ENCODE peak calls at places on chromosomes 4 and X, in four cellular contexts. C is HepG2, X is K562, S is GM12878. D is an unnamed sample.

GRCh38 chrX:83819304-83819703 is 41.6 kb upstream of the CYLC1 start:
- DNase-seq in C (no peak), X (no peak), S (no peak), D (no peak)

GRCh38 chr4:3640587-3640962 is 108.4 kb upstream of the LRPAP1 start:
- DNase-seq in C (no peak), X (peak), S (no peak), D (no peak)

GRCh38 chr4:6116696-6117285 is 83.6 kb downstream of the JAKMIP1 start:
- DNase-seq in C (no peak), X (no peak), S (no peak), D (no peak)

GRCh38 chr4:51885371-51885770 is 42.4 kb downstream of the DCUN1D4 start:
- DNase-seq in C (peak), X (peak), S (no peak), D (peak)

GRCh38 chrX:40663078-40663740 is 15.8 kb upstream of the CXorf38 start:
- DNase-seq in C (no peak), X (no peak), S (no peak), D (no peak)

GRCh38 chr4:150104401-150105027 is 26.3 kb downstream of the DCLK2 start:
- DNase-seq in C (no peak), X (no peak), S (no peak), D (no peak)

GRCh38 chrX:153885968-153886903 is at the start of gene L1CAM:
- DNase-seq in C (no peak), X (peak), S (no peak), D (no peak)

GRCh38 chr4:138090145-138090917 is 151.8 kb downstream of the SLC7A11 start:
- DNase-seq in C (peak), X (peak), S (peak), D (peak)

GRCh38 chr4:22348410-22348809 is 167.5 kb downstream of the ADGRA3 start:
- DNase-seq in C (no peak), X (no peak), S (no peak), D (no peak)

GRCh38 chr4:165926307-165926706 is 53.3 kb downstream of the TLL1 start:
- DNase-seq in C (no peak), X (no peak), S (no peak), D (no peak)

GRCh38 chr4:58808817-58809216 is 1698.6 kb upstream of the IGFBP7 start:
- DNase-seq in C (no peak), X (no peak), S (no peak), D (no peak)

GRCh38 chrX:46959985-46960700 is 47.9 kb downstream of the JADE3 start:
- DNase-seq in C (no peak), X (no peak), S (no peak), D (no peak)

GRCh38 chr4:147678796-147679549 is 5.0 kb downstream of the PRMT9 start:
- DNase-seq in C (peak), X (no peak), S (no peak), D (peak)

GRCh38 chrX:16664059-16664458 is 14.1 kb downstream of the S100G start:
- DNase-seq in C (no peak), X (no peak), S (no peak), D (no peak)

GRCh38 chrX:29143756-29144155 is 556.5 kb downstream of the IL1RAPL1 start:
- DNase-seq in C (no peak), X (no peak), S (no peak), D (no peak)

GRCh38 chr4:142420461-142421095 is 425.5 kb downstream of the INPP4B start:
- DNase-seq in C (no peak), X (no peak), S (no peak), D (no peak)

GRCh38 chr4:94332983-94333590 is 9.5 kb downstream of the HPGDS start:
- DNase-seq in C (peak), X (no peak), S (no peak), D (no peak)

GRCh38 chr4:173243321-173243720 is 74.7 kb downstream of the GALNT7 start:
- DNase-seq in C (no peak), X (no peak), S (no peak), D (no peak)

GRCh38 chr4:171891038-171891437 is 77.8 kb downstream of the GALNTL6 start:
- DNase-seq in C (no peak), X (no peak), S (no peak), D (no peak)

GRCh38 chr4:156829194-156829593 is 142.4 kb downstream of the PDGFC start:
- DNase-seq in C (no peak), X (no peak), S (no peak), D (no peak)

GRCh38 chr4:33696066-33696465 is 2548.2 kb downstream of the ARAP2 start:
- DNase-seq in C (no peak), X (no peak), S (no peak), D (no peak)

GRCh38 chrX:148700021-148700420 is 199.6 kb downstream of the AFF2 start:
- DNase-seq in C (no peak), X (no peak), S (no peak), D (no peak)

GRCh38 chr4:108272566-108272965 is 103.8 kb upstream of the LEF1 start:
- DNase-seq in C (no peak), X (no peak), S (no peak), D (no peak)

GRCh38 chrX:9566150-9566621 is 101.3 kb downstream of the TBL1X start:
- DNase-seq in C (peak), X (peak), S (no peak), D (peak)

GRCh38 chr4:1028574-1029220 is 17.3 kb downstream of the FGFRL1 start:
- DNase-seq in C (no peak), X (no peak), S (no peak), D (no peak)
- TF ChIP-seq REST in C (no peak), X (no peak), S (no peak), D (no peak)

DNA sequence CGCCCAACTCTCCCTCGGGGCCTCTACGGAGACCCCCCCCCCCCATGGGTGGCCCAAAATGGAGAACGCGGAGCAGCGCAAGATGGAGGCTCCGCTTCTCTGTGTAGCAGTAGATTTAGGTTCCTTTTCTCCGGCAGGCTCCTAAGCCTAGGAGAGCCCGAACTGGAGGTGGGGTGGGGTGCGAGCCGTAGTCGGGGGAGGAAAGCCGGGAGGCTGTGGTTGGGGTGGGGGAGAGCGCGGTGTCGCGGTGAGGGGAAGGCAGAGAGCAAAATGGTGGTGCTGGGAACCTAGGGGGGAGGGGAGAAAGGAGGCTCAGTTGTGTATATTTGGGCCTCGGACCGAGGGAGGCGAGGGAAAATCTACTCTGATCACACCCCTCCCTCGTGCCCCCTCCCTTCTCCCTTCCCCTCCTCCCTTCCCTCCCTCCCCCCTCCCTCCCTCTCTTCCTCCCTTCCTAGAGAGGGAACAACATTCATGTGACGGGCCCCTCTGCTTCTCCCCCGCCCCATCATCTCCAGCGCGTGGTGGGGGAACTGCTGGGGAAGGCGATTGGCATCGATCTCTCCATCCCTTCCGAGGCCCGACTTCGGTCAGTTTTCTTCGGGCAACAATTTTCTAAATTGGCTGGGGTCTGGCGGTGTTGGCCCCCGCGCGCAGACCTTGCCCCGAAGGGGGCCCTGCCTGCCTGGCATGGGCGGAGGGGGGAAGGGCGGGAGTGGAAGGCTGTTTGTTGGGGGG is at the start of gene STAG2:
- DNase-seq in C (peak), X (peak), S (peak), D (peak)
- TF ChIP-seq POLR2A in C (peak), X (peak), S (peak), D (no peak)

GRCh38 chr4:158211288-158211687 is 1.0 kb downstream of the TMEM144 start:
- DNase-seq in C (peak), X (no peak), S (no peak), D (no peak)

GRCh38 chr4:158208931-158209640 is 1.2 kb upstream of the TMEM144 start:
- DNase-seq in C (no peak), X (no peak), S (no peak), D (no peak)

GRCh38 chr4:158209825-158210807 is at the start of gene TMEM144:
- DNase-seq in C (peak), X (peak), S (no peak), D (peak)
- TF ChIP-seq EZH2 in C (no peak), X (no peak), S (no peak), D (no peak)

DNA sequence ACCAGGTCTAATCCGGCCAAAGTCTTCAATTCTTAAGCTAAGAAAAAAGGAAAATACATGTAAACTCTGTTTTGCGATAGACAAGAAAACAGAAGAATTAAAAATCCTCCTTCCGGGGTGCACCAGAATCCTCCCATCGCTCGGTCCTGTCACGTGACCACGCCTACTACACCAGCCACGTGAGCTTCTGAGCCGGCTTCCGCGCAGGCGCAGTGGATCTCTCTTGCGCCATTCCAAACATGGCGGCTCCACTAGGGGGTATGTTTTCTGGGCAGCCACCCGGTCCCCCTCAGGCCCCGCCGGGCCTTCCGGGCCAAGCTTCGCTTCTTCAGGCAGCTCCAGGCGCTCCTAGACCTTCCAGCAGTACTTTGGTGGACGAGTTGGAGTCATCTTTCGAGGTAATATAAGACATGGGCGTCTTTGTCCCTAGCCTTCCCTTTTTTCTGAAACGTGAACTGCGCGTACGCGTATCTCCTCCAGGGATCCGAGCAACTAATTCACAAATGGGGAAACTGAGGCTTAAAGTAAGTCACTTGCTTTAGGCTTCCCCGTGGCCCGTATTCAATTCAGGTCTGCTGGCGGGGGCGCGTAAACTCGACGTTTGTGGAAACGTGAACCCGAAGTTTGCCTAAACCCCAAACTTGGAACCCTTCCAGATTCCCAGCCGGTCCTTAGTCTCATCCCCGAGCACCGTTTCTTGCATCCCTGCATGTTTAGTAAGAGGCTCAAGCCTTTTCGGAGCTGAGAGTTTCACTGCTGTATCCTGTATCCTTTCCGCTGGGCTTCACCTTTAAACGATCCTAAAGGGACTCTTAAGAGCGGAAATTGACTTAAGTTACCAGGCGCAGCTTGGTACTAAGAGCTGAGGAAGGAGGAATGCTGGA is at the start of gene MED28:
- DNase-seq in C (peak), X (peak), S (peak), D (peak)
- TF ChIP-seq REST in C (peak), X (no peak), S (peak), D (no peak)

GRCh38 chrX:68433155-68433980 is at the start of gene OPHN1:
- DNase-seq in C (peak), X (peak), S (no peak), D (peak)
- TF ChIP-seq POLR2A in C (peak), X (peak), S (no peak), D (no peak)

GRCh38 chr4:41257257-41257900 is 651 bp downstream of the UCHL1 start:
- DNase-seq in C (no peak), X (no peak), S (no peak), D (no peak)
- TF ChIP-seq EZH2 in C (no peak), X (no peak), S (no peak), D (no peak)